ENCODE peak calls at places on chromosomes 4 and X, in ten cellular contexts. Y, V, W, C, F, Z, G, X, K and B are unnamed samples.

GRCh38 chrX:53116101-53116500 is 22.2 kb downstream of the KANTR start:
- DNase-seq in Y (no peak), X (no peak), F (peak), Z (no peak), K (no peak), G (peak), V (no peak), W (no peak), C (no peak), B (peak)

GRCh38 chr4:169096221-169096620 is 86.2 kb upstream of the CBR4 start:
- DNase-seq in C (no peak), Z (no peak), Y (no peak), F (no peak), V (no peak), G (no peak), K (no peak), W (no peak), X (no peak), B (no peak)

GRCh38 chr4:156098846-156099245 is 145.2 kb upstream of the CTSO start:
- DNase-seq in W (no peak), Z (no peak), K (no peak), V (no peak), Y (no peak), X (no peak), C (no peak), G (peak), F (no peak), B (peak)

GRCh38 chr4:32290102-32290501 is 1569.9 kb downstream of the PCDH7 start:
- DNase-seq in V (no peak), Y (no peak), W (no peak), K (no peak), G (no peak), C (no peak), F (no peak), Z (no peak), X (no peak), B (no peak)

GRCh38 chr4:151715881-151716280 is 44.9 kb downstream of the GATB start:
- DNase-seq in X (no peak), F (no peak), Y (no peak), V (no peak), K (no peak), W (no peak), G (no peak), C (no peak), Z (no peak), B (no peak)

GRCh38 chrX:150159537-150159936 is 203.6 kb upstream of the MAMLD1 start:
- DNase-seq in K (no peak), G (no peak), W (no peak), Z (no peak), C (no peak), F (no peak), V (no peak), X (no peak), Y (no peak), B (no peak)

GRCh38 chr4:70741872-70742271 is 20.1 kb downstream of the RUFY3 start:
- DNase-seq in Z (no peak), W (no peak), C (no peak), V (no peak), X (no peak), G (no peak), Y (no peak), K (no peak), F (peak), B (peak)

GRCh38 chr4:14749910-14750309 is 252.4 kb upstream of the CPEB2 start:
- DNase-seq in K (no peak), F (peak), Y (peak), Z (no peak), V (no peak), G (peak), X (no peak), C (peak), W (peak), B (peak)

GRCh38 chr4:184684491-184685189 is 35.1 kb downstream of the PRIMPOL start:
- DNase-seq in Z (no peak), W (no peak), V (no peak), X (no peak), G (peak), F (peak), K (no peak), C (no peak), Y (no peak), B (peak)

GRCh38 chrX:49160908-49161307 is 1.6 kb upstream of the MAGIX start:
- DNase-seq in F (no peak), Y (no peak), C (no peak), Z (no peak), V (no peak), W (no peak), G (no peak), X (no peak), K (no peak), B (no peak)

GRCh38 chrX:9356846-9357245 is 108.0 kb upstream of the TBL1X start:
- DNase-seq in C (no peak), F (no peak), W (no peak), Z (no peak), G (no peak), Y (no peak), K (no peak), X (no peak), V (no peak), B (no peak)

GRCh38 chr4:141900841-141901240 is 264.5 kb downstream of the IL15 start:
- DNase-seq in W (no peak), V (no peak), G (no peak), Y (no peak), X (no peak), F (no peak), C (no peak), K (no peak), Z (no peak), B (no peak)

GRCh38 chr4:77877771-77878170 is 15.1 kb downstream of the MRPL1 start:
- DNase-seq in C (no peak), G (no peak), W (no peak), X (no peak), Y (no peak), K (no peak), Z (no peak), V (no peak), F (no peak), B (no peak)

GRCh38 chr4:164177753-164178152 is 576.2 kb upstream of the SMIM31 start:
- DNase-seq in K (no peak), V (no peak), Z (no peak), C (no peak), G (no peak), X (no peak), F (no peak), Y (no peak), W (no peak), B (no peak)

GRCh38 chr4:98462487-98462886 is 195.9 kb downstream of the TSPAN5 start:
- DNase-seq in W (no peak), Z (no peak), G (no peak), Y (no peak), F (no peak), K (no peak), X (no peak), C (no peak), V (no peak), B (no peak)

GRCh38 chr4:137390141-137390540 is 142.2 kb downstream of the PCDH18 start:
- DNase-seq in F (peak), X (no peak), C (no peak), G (peak), Y (no peak), W (no peak), V (no peak), K (no peak), Z (no peak), B (peak)
- H3K4me3 ChIP-seq in F (no peak), X (no peak), C (no peak), G (no peak), Y (no peak), W (no peak), V (no peak), K (no peak), Z (no peak), B (no peak)

GRCh38 chr4:188109157-188109755 is at the start of gene TRIML2:
- DNase-seq in W (no peak), V (no peak), X (no peak), C (no peak), Z (peak), K (no peak), Y (no peak), F (no peak), G (no peak), B (no peak)

GRCh38 chr4:188110741-188111458 is 1.5 kb upstream of the TRIML2 start:
- DNase-seq in V (no peak), Z (peak), F (no peak), G (no peak), K (no peak), C (no peak), W (no peak), X (no peak), Y (no peak), B (peak)

GRCh38 chr4:188110036-188110435 is 633 bp upstream of the TRIML2 start:
- DNase-seq in X (no peak), K (no peak), V (no peak), C (no peak), Y (no peak), G (no peak), F (no peak), Z (peak), W (no peak), B (no peak)

GRCh38 chr4:188117631-188118030 is 8.2 kb upstream of the TRIML2 start:
- DNase-seq in Z (no peak), K (no peak), V (no peak), F (no peak), G (no peak), X (no peak), W (no peak), C (no peak), Y (no peak), B (no peak)

DNA sequence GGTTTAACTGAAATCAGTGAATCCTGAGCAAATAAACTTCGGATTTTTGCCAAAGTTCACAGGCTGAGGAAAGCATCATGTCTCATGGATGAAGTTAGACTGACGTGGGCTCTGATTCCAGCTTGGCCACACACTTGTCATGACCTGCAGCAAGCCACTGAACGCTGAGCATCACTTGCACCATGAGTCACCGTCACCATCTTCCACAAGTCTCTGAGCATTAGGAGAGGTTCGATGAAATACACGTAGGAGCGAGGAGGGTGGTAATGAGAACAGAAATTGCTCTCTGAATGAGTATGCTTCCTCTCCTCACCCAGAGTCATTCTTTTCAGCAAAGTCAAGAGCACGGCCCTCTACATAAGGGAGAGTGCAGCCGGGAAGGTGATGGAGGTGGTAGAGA is 3.8 kb upstream of the TRIML2 start:
- DNase-seq in Z (no peak), K (no peak), Y (no peak), C (no peak), F (no peak), V (no peak), W (no peak), G (no peak), X (no peak), B (no peak)
- TF ChIP-seq CTCF in Z (no peak), K (no peak), Y (no peak), C (no peak), F (no peak), V (no peak), W (no peak), G (no peak), X (no peak), B (no peak)

GRCh38 chrX:132955710-132956109 is 2.7 kb downstream of the HS6ST2 start:
- DNase-seq in G (no peak), K (peak), C (no peak), F (no peak), W (no peak), Y (no peak), Z (no peak), X (no peak), V (no peak), B (no peak)

GRCh38 chrX:132958086-132958703 is at the start of gene HS6ST2:
- DNase-seq in Z (no peak), C (peak), X (no peak), F (no peak), V (peak), W (no peak), Y (peak), K (peak), G (no peak), B (no peak)

GRCh38 chrX:132954323-132954722 is 4.1 kb downstream of the HS6ST2 start:
- DNase-seq in Z (no peak), G (no peak), F (no peak), Y (no peak), X (no peak), V (no peak), K (no peak), W (no peak), C (no peak), B (no peak)

GRCh38 chrX:132956421-132957210 is 1.8 kb downstream of the HS6ST2 start:
- DNase-seq in K (peak), C (peak), W (no peak), X (no peak), Z (no peak), V (peak), F (no peak), Y (peak), G (no peak), B (no peak)

GRCh38 chrX:132957211-132958085 is 981 bp downstream of the HS6ST2 start:
- DNase-seq in Z (no peak), K (peak), X (no peak), Y (peak), C (peak), F (peak), G (peak), W (no peak), V (no peak), B (no peak)
- H3K4me3 ChIP-seq in Z (peak), K (peak), X (peak), Y (peak), C (peak), F (peak), G (peak), W (peak), V (no peak), B (peak)

DNA sequence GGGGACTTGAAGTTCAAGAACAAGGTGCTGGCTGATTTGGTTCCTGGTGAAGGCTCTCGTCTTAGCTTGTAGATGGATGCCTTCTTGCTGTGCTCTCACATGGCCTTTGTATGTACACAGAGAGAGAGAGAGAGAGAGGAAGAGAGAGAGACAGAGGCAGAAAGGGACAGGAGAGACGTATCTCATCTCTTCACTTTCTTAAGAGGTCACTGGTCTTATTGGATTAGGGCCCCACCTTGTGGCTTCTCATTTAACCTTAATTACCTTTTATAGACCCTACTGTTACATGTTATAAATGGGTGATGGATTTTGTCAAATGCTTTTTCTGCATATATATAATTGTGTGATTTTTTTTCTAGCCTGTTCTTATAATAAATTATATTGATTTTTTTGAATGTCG is 1444.2 kb downstream of the ADGRL3 start:
- DNase-seq in X (no peak), G (peak), Z (no peak), C (peak), K (no peak), W (no peak), F (peak), Y (no peak), V (no peak), B (peak)
- TF ChIP-seq CTCF in X (peak), G (peak), Z (no peak), C (peak), K (no peak), W (peak), F (peak), Y (no peak), V (no peak), B (no peak)

GRCh38 chr4:2290488-2290887 is 28.6 kb upstream of the MXD4 start:
- DNase-seq in Y (no peak), X (peak), K (no peak), F (no peak), Z (no peak), C (peak), W (no peak), V (no peak), G (no peak), B (no peak)

GRCh38 chr4:2288051-2288541 is 26.2 kb upstream of the MXD4 start:
- DNase-seq in C (no peak), F (no peak), K (no peak), W (no peak), X (peak), V (no peak), G (no peak), Z (no peak), Y (no peak), B (no peak)

GRCh38 chr4:2289955-2290333 is 28.0 kb upstream of the MXD4 start:
- DNase-seq in V (no peak), G (no peak), X (peak), Y (no peak), F (no peak), Z (no peak), C (peak), W (no peak), K (no peak), B (no peak)

GRCh38 chr4:2290974-2291704 is 29.2 kb upstream of the MXD4 start:
- DNase-seq in Z (no peak), W (no peak), C (peak), V (peak), K (no peak), G (no peak), X (peak), F (no peak), Y (peak), B (no peak)

GRCh38 chr4:2289311-2289954 is 27.5 kb upstream of the MXD4 start:
- DNase-seq in F (no peak), V (no peak), X (peak), G (no peak), K (no peak), C (peak), Y (no peak), W (no peak), Z (no peak), B (no peak)
- H3K4me3 ChIP-seq in F (no peak), V (no peak), X (no peak), G (no peak), K (no peak), C (no peak), Y (no peak), W (no peak), Z (no peak), B (no peak)

GRCh38 chr4:38463268-38463958 is 200.6 kb upstream of the KLF3 start:
- DNase-seq in W (no peak), X (no peak), Z (no peak), V (no peak), F (no peak), K (no peak), C (no peak), G (no peak), Y (no peak), B (no peak)
- TF ChIP-seq CTCF in W (no peak), X (no peak), Z (no peak), V (no peak), F (no peak), K (no peak), C (no peak), G (no peak), Y (no peak), B (no peak)

GRCh38 chr4:7844247-7844991 is 95.2 kb downstream of the AFAP1 start:
- DNase-seq in G (peak), V (no peak), Y (peak), K (peak), W (peak), X (peak), F (peak), Z (peak), C (peak), B (peak)

GRCh38 chr4:7841071-7841470 is 98.6 kb downstream of the AFAP1 start:
- DNase-seq in V (no peak), X (no peak), K (no peak), Z (no peak), F (no peak), C (no peak), Y (no peak), W (no peak), G (no peak), B (no peak)

GRCh38 chr4:7839856-7840255 is 99.8 kb downstream of the AFAP1 start:
- DNase-seq in F (no peak), X (no peak), Z (no peak), K (no peak), V (no peak), G (no peak), W (no peak), Y (no peak), C (no peak), B (no peak)

GRCh38 chr4:7843831-7844230 is 95.8 kb downstream of the AFAP1 start:
- DNase-seq in W (no peak), Z (no peak), V (no peak), G (no peak), Y (no peak), C (no peak), X (no peak), F (no peak), K (no peak), B (no peak)

DNA sequence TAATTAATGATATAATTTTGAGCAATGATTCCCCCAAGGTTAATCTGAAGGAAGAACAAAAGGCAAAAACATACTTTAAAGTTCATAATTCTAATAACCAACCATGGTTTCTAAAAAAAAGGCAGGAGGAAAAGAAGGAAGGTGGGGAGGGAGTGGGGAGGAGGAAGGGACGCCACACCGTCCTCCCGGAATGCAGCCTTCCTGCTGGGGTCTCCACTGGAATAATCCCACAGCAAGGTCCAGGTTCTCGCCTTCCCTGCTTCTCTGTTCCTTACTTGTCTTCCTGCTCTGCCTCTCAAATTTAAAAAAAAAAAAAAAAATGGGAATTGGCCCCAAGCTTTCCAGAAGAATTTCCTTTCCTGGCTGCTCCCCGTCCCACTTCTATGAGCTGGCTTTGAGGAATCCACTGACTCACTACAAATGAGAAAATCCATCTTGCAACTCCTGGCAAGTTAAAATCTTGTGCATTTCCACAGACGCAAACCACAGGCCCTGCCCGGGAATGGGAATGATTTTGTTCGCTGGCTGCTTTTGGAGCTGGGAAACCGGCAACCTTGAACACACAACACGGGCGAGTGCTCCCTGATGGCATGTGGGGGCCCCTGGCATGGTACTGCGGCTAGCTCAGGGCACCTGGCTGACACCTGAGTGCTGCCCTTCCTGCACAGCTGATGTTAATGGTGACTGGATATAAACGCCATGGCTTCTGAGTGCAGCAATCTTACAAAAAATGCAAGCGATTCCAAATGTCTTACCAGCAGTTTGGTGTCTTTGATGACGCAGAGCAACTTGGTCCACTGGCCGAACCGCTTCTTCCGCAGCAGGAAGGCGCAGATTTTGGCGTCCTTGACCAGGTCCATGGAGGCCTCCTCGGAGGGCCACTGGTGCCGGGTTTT is 97.0 kb downstream of the AFAP1 start:
- DNase-seq in C (peak), Z (peak), V (no peak), Y (no peak), K (peak), F (peak), X (peak), G (peak), W (no peak), B (peak)
- H3K4me3 ChIP-seq in C (no peak), Z (no peak), V (no peak), Y (no peak), K (no peak), F (no peak), X (peak), G (peak), W (no peak), B (no peak)